ENCODE peak calls at places on chromosomes 7 and 10, in seven cellular contexts. M is NB4, Q is testis, Z is transverse colon, U is IMR-90, O is body of pancreas, V is HCT116. W is an unnamed sample.

GRCh38 chr7:55093674-55094073 is 74.9 kb downstream of the EGFR start:
- DNase-seq in O (no peak), Q (no peak), Z (no peak), V (no peak), U (no peak), M (no peak), W (no peak)

GRCh38 chr10:86971146-86971991 is 3.1 kb downstream of the ADIRF start:
- DNase-seq in M (peak; percentile 74), Z (peak; percentile 94), V (peak; percentile 88), O (peak; percentile 92), Q (peak; percentile 90), U (peak; percentile 85), W (peak; percentile 96)

GRCh38 chr10:48416584-48417232 is 110.2 kb downstream of the MAPK8 start:
- DNase-seq in Q (no peak), U (no peak), Z (no peak), O (no peak), M (no peak), V (no peak), W (no peak)

GRCh38 chr10:114881916-114882315 is 56.1 kb upstream of the TRUB1 start:
- DNase-seq in M (no peak), V (no peak), U (no peak), O (no peak), Z (no peak), Q (no peak), W (no peak)

GRCh38 chr7:124712017-124712416 is 53.6 kb downstream of the GPR37 start:
- DNase-seq in M (no peak), Q (no peak), Z (no peak), U (no peak), V (no peak), O (no peak), W (no peak)

GRCh38 chr7:88835147-88835728 is 39.7 kb upstream of the TEX47 start:
- DNase-seq in U (no peak), M (peak; percentile 70), Q (no peak), Z (no peak), O (no peak), V (peak; percentile 24), W (no peak)

GRCh38 chr7:102836206-102836938 is 76.4 kb upstream of the LRRC17 start:
- DNase-seq in U (peak; percentile 95), Z (no peak), M (no peak), V (peak; percentile 24), Q (no peak), O (no peak), W (no peak)

GRCh38 chr10:79292789-79293746 is 54.2 kb upstream of the PPIF start:
- DNase-seq in U (no peak), O (no peak), Z (no peak), V (no peak), M (peak; percentile 88), Q (no peak), W (no peak)

GRCh38 chr7:66413379-66414114 is 208.4 kb downstream of the TPST1 start:
- DNase-seq in Z (peak; percentile 82), V (no peak), U (peak; percentile 25), M (peak; percentile 43), Q (peak; percentile 92), O (peak; percentile 92), W (peak; percentile 85)

GRCh38 chr7:150737265-150738055 is at the start of gene GIMAP5:
- DNase-seq in V (no peak), M (no peak), Z (no peak), O (no peak), U (no peak), Q (no peak), W (peak; percentile 12)

GRCh38 chr10:83667594-83667993 is 471.7 kb upstream of the GHITM start:
- DNase-seq in U (no peak), Q (no peak), Z (no peak), V (no peak), M (no peak), O (no peak), W (no peak)

GRCh38 chr7:141551080-141551772 is at the start of gene AGK:
- DNase-seq in V (peak; percentile 52), O (peak; percentile 75), Q (peak; percentile 76), M (peak; percentile 75), U (peak; percentile 75), Z (peak; percentile 69), W (peak; percentile 62)

GRCh38 chr10:130369645-130370381 is 233.6 kb downstream of the GLRX3 start:
- DNase-seq in Q (no peak), O (no peak), U (no peak), Z (no peak), M (no peak), V (no peak), W (no peak)

GRCh38 chr10:47020491-47020890 is 109.3 kb downstream of the PTPN20 start:
- DNase-seq in Q (no peak), U (peak; percentile 59), V (no peak), M (peak; percentile 50), Z (no peak), O (no peak), W (no peak)

GRCh38 chr10:70585555-70586243 is 16.8 kb downstream of the PRF1 start:
- DNase-seq in Q (no peak), M (no peak), Z (no peak), U (no peak), V (no peak), O (no peak), W (no peak)

GRCh38 chr7:137591444-137591843 is 247.9 kb upstream of the PTN start:
- DNase-seq in M (peak; percentile 12), Q (no peak), V (no peak), U (peak; percentile 84), O (no peak), Z (no peak), W (no peak)

DNA sequence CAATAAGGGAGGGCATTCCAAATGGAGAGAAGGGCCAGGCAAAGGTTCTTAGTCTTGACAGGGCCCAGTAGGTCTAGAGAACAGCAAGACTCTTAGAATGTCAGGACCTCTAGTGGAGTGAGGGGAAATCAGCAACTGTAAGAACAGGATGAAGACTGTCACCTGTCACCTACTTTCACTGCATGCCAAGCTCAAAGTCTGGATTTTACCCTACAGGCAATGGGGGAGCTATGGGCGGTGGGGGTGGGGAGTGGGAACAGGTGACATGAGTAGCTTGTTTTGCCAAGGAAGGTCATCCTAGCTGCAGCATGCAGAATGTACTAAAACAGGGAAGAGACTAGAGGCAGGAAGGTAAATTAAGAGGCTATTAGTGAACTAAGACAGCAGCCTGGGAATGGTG is 18.3 kb downstream of the GOT1 start:
- DNase-seq in Q (no peak), O (no peak), M (no peak), Z (no peak), U (no peak), V (no peak), W (no peak)
- TF ChIP-seq CTCF in Q (no peak), O (no peak), M (no peak), Z (no peak), U (no peak), V (peak; percentile 19), W (no peak)

DNA sequence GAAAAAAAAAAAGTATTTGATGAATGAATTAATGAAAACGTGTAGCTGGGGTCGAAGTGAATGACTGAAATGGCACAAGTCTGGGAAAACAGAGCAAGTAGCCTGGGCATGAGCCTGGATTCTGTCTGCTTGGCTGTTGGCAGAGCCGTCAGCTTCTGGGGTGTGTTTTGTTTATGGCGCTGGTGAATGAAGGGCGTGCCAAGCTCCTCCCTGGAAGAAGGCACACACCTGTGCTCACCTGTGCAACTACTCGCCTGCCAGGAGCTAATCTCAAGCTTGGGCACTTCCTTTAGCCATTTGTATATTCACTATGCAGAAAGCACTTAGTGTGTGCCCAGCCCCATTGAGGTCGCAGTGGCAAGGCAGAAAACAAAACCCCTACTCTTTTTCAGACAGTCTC is 74.1 kb downstream of the GTF2IRD1 start:
- DNase-seq in Z (peak; percentile 86), M (no peak), U (no peak), O (peak; percentile 91), V (no peak), Q (no peak), W (peak; percentile 79)
- TF ChIP-seq POLR2A in Z (peak; percentile 38), M (no peak), U (no peak), O (no peak), V (no peak), Q (no peak), W (no peak)

DNA sequence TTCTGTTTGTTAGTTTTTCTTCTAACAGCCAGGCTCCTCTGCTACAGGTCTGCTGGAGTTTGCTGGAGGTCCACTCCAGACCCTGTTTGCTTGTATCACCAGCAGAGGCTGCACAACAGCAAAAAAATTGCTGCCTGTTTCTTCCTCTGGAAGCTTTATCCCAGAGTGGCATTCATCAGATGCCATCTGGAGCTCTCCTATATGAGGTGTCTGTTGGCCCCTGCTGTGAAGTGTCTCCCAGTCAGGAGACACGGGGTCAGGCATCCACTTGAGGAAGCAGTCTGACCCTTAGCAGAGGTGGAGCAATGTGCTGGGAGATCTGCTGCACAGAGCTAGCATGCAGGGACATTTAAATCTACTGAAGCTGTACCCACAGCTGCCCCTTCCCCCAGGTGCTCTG is 26.7 kb upstream of the CROT start:
- DNase-seq in V (no peak), Q (no peak), Z (no peak), U (no peak), M (no peak), O (no peak), W (no peak)
- TF ChIP-seq CTCF in V (no peak), Q (no peak), Z (no peak), U (no peak), M (no peak), O (no peak), W (no peak)

GRCh38 chr10:58268454-58268945 is 462 bp upstream of the CISD1 start:
- DNase-seq in Z (no peak), V (no peak), O (no peak), M (no peak), Q (no peak), U (no peak), W (no peak)

GRCh38 chr10:58267713-58268453 is at the start of gene IPMK:
- DNase-seq in V (peak; percentile 75), Z (peak; percentile 97), O (peak; percentile 93), M (peak; percentile 97), U (peak; percentile 79), Q (peak; percentile 93), W (peak; percentile 96)

GRCh38 chr10:58266003-58266825 is 1.5 kb downstream of the IPMK start:
- DNase-seq in Z (no peak), Q (no peak), M (peak; percentile 72), U (peak; percentile 78), V (no peak), O (no peak), W (no peak)

GRCh38 chr10:58266826-58267712 is 625 bp downstream of the IPMK start:
- DNase-seq in U (peak; percentile 59), V (no peak), O (peak; percentile 61), Q (peak; percentile 46), M (peak; percentile 94), Z (peak; percentile 69), W (peak; percentile 50)

DNA sequence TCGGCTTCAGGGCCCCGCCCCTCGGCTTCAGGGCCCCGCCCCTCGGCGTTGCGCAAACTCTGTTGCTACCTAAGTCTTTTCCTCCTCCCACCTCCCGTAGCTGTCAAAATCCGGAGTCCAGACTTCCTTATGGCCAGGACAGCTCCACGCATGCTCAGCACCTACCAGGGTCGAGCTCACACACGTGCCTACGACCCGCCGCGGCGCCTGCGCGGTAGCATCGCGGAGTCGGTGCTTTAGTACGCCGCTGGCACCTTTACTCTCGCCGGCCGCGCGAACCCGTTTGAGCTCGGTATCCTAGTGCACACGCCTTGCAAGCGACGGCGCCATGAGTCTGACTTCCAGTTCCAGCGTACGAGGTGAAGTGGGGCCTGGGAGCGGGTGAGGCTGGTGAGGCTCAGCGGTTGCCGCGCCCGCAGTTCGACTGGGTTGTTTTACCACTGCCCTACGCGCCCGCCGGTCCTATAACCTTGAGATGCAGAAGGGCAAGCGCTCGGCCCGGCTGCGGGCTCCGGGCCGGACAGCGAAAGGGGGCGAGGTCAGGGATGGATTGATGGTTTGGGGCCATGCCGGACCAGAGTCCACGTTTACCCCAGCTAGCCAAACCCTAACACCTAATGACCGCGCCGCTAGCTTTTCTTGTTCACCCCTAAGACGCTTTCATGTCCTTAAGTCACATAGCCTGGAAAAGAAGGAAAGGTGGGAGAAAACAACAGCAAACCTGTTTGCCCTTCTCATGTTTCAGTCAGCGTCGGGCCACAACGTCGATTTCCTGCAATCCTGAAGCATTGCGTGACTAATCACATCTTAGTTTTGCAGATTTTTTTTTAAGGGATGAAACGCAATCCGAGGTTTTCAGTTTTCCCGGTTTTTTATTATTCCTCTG is at the start of gene CISD1:
- DNase-seq in O (peak; percentile 99), M (peak; percentile 100), V (peak; percentile 99), Z (peak; percentile 97), U (peak; percentile 100), Q (peak; percentile 98), W (peak; percentile 98)
- TF ChIP-seq POLR2A in O (peak; percentile 89), M (peak; percentile 94), V (peak; percentile 67), Z (peak; percentile 85), U (peak; percentile 57), Q (no peak), W (peak; percentile 89)